ENCODE peak calls at places on chromosomes 11 and 22, in nine cellular contexts. Y, U, B, D, F, R, I, H and M are unnamed samples.

GRCh38 chr11:28110108-28110838 is 2.1 kb downstream of the METTL15 start:
- DNase-seq in R (peak), H (peak), F (peak), U (peak), Y (peak), I (peak), D (peak), B (peak), M (peak)

GRCh38 chr11:2715716-2716350 is 16.0 kb upstream of the KCNQ1OT1 start:
- DNase-seq in I (no peak), H (no peak), F (no peak), R (no peak), D (no peak), B (no peak), Y (no peak), U (no peak), M (no peak)

GRCh38 chr11:35289821-35290220 is 129.5 kb downstream of the SLC1A2 start:
- DNase-seq in Y (peak), F (peak), I (peak), H (no peak), B (no peak), R (no peak), D (no peak), U (peak), M (no peak)

GRCh38 chr11:114556135-114556534 is 3.5 kb downstream of the NXPE1 start:
- DNase-seq in R (no peak), Y (no peak), H (no peak), F (no peak), D (no peak), I (no peak), B (no peak), U (no peak), M (no peak)

GRCh38 chr11:47552581-47553416 is at the start of gene CELF1:
- DNase-seq in D (peak), I (peak), R (peak), Y (peak), B (peak), H (peak), F (peak), U (peak), M (peak)

GRCh38 chr11:74134661-74135515 is 35.9 kb downstream of the C2CD3 start:
- DNase-seq in D (no peak), R (no peak), U (peak), Y (peak), I (no peak), H (no peak), F (peak), B (no peak), M (no peak)

GRCh38 chr22:27534720-27535125 is 266.8 kb downstream of the MN1 start:
- DNase-seq in B (no peak), R (no peak), H (no peak), U (peak), Y (peak), F (peak), D (no peak), I (peak), M (no peak)

GRCh38 chr22:48698618-48699017 is 1129.1 kb downstream of the BRD1 start:
- DNase-seq in R (no peak), D (no peak), F (no peak), I (no peak), H (no peak), B (no peak), U (no peak), Y (no peak), M (no peak)

GRCh38 chr11:279966-280761 is 2.0 kb downstream of the NLRP6 start:
- DNase-seq in R (no peak), F (peak), D (no peak), Y (peak), U (no peak), B (no peak), I (peak), H (no peak), M (no peak)

GRCh38 chr11:113119074-113119473 is 157.9 kb downstream of the NCAM1 start:
- DNase-seq in B (no peak), R (no peak), D (no peak), U (no peak), F (no peak), Y (no peak), H (no peak), I (peak), M (no peak)

GRCh38 chr11:2390871-2391662 is 9.5 kb upstream of the TSSC4 start:
- DNase-seq in H (no peak), D (peak), Y (peak), I (peak), F (peak), B (no peak), R (peak), U (peak), M (no peak)

GRCh38 chr11:8267831-8268529 is 4.3 kb upstream of the LMO1 start:
- DNase-seq in Y (no peak), B (no peak), F (no peak), R (no peak), D (no peak), H (no peak), U (no peak), I (no peak), M (no peak)

GRCh38 chr11:65026810-65027209 is 429 bp upstream of the SNX15 start:
- DNase-seq in F (no peak), I (no peak), U (no peak), H (no peak), D (no peak), Y (no peak), B (no peak), R (no peak), M (no peak)

GRCh38 chr11:26276798-26277424 is 55.0 kb upstream of the ANO3 start:
- DNase-seq in B (peak), F (peak), I (peak), Y (peak), H (peak), U (peak), R (peak), D (peak), M (no peak)

GRCh38 chr11:65113839-65114238 is 2.2 kb downstream of the TM7SF2 start:
- DNase-seq in U (no peak), F (no peak), H (no peak), Y (no peak), R (no peak), B (no peak), D (no peak), I (no peak), M (no peak)

GRCh38 chr22:34356481-34356880 is 436.2 kb upstream of the LARGE1 start:
- DNase-seq in F (no peak), B (no peak), U (no peak), H (no peak), R (no peak), D (no peak), I (no peak), Y (no peak), M (no peak)

GRCh38 chr22:30717952-30718351 is 23.3 kb downstream of the OSBP2 start:
- DNase-seq in H (no peak), B (no peak), R (no peak), D (no peak), Y (peak), F (no peak), I (no peak), U (no peak), M (no peak)

GRCh38 chr22:49129736-49130135 is 697.9 kb downstream of the BRD1 start:
- DNase-seq in R (no peak), H (no peak), F (no peak), U (no peak), I (no peak), D (no peak), Y (no peak), B (no peak), M (no peak)